ENCODE peak calls at places on chromosomes 16 and 17, in four cellular contexts. L is A549, T is GM23338, K is mammary epithelial cell. I is an unnamed sample.

GRCh38 chr16:2458887-2459646 is 842 bp upstream of the TEDC2 start:
- DNase-seq in L (no peak), T (peak), K (no peak), I (no peak)

GRCh38 chr16:88983771-88984687 is 7.0 kb upstream of the CBFA2T3 start:
- DNase-seq in T (no peak), L (no peak), K (no peak), I (peak)

GRCh38 chr16:27730703-27731220 is 180.8 kb downstream of the KATNIP start:
- DNase-seq in K (no peak), L (no peak), T (no peak), I (no peak)

GRCh38 chr17:32518856-32519768 is 32.3 kb downstream of the CDK5R1 start:
- DNase-seq in L (no peak), K (peak), T (peak), I (peak)

GRCh38 chr17:81519284-81520020 is 6.9 kb upstream of the ACTG1 start:
- DNase-seq in K (peak), T (peak), L (peak), I (peak)

GRCh38 chr17:37110012-37110701 is 161.4 kb downstream of the AATF start:
- DNase-seq in K (no peak), L (no peak), T (no peak), I (no peak)

GRCh38 chr16:12567602-12568001 is 236.1 kb downstream of the CPPED1 start:
- DNase-seq in K (no peak), T (no peak), L (no peak), I (no peak)

GRCh38 chr17:41865596-41865893 is 322 bp upstream of the KLHL11 start:
- DNase-seq in K (no peak), L (no peak), T (no peak), I (no peak)

GRCh38 chr17:56424005-56424404 is 169.5 kb upstream of the NOG start:
- DNase-seq in K (no peak), T (no peak), L (no peak), I (no peak)

GRCh38 chr17:1095093-1095852 is 84.5 kb downstream of the ABR start:
- DNase-seq in L (no peak), T (no peak), K (no peak), I (no peak)

GRCh38 chr17:35559495-35559894 is 1.1 kb downstream of the SLFN14 start:
- DNase-seq in K (no peak), L (no peak), T (no peak), I (no peak)

GRCh38 chr17:29615048-29615385 is 7.7 kb downstream of the CORO6 start:
- DNase-seq in T (peak), K (no peak), L (no peak), I (no peak)
- TF ChIP-seq CTCF in T (no peak), K (peak), L (no peak), I (no peak)

GRCh38 chr16:58578642-58579041 is 51.0 kb downstream of the CNOT1 start:
- DNase-seq in L (no peak), T (no peak), K (no peak), I (no peak)

GRCh38 chr16:58579587-58579986 is 50.0 kb downstream of the CNOT1 start:
- DNase-seq in L (no peak), K (no peak), T (no peak), I (no peak)

DNA sequence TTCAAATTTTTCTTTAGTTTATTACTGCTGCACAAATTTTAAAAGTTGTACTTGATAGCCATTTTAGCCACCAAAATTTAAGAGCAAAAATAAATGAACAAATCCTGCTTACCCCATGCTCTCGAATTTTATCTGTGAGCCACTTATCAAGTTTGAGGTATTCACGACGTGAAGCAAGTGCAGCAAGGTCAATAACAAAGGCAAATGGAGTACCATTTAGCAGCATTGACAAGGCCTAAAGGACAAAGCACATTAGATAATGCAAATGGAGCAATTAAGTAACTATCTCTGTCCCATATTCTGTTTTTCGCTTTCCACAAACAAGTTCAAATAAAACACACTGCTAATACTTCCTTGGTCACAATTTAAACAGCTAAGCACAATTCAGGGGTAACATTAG is 54.7 kb downstream of the CNOT1 start:
- DNase-seq in K (no peak), L (no peak), T (no peak), I (no peak)
- TF ChIP-seq CTCF in K (no peak), L (no peak), T (no peak), I (no peak)

GRCh38 chr16:80467961-80468360 is 72.8 kb upstream of the DYNLRB2 start:
- DNase-seq in T (no peak), L (no peak), K (no peak), I (no peak)

GRCh38 chr16:80462902-80463301 is 77.9 kb upstream of the DYNLRB2 start:
- DNase-seq in L (no peak), K (no peak), T (no peak), I (no peak)

GRCh38 chr16:80463303-80463702 is 77.5 kb upstream of the DYNLRB2 start:
- DNase-seq in T (no peak), K (no peak), L (no peak), I (no peak)

GRCh38 chr16:80463776-80464175 is 77.0 kb upstream of the DYNLRB2 start:
- DNase-seq in L (no peak), K (no peak), T (no peak), I (no peak)

GRCh38 chr16:80466024-80466986 is 74.5 kb upstream of the DYNLRB2 start:
- DNase-seq in K (peak), T (peak), L (peak), I (peak)
- TF ChIP-seq CTCF in K (peak), T (peak), L (peak), I (peak)

GRCh38 chr17:70624208-70624607 is 454.9 kb downstream of the KCNJ2 start:
- DNase-seq in L (no peak), T (no peak), K (no peak), I (no peak)

GRCh38 chr17:70629902-70630301 is 460.6 kb downstream of the KCNJ2 start:
- DNase-seq in L (peak), T (no peak), K (no peak), I (no peak)
- TF ChIP-seq CTCF in L (peak), T (peak), K (peak), I (peak)

DNA sequence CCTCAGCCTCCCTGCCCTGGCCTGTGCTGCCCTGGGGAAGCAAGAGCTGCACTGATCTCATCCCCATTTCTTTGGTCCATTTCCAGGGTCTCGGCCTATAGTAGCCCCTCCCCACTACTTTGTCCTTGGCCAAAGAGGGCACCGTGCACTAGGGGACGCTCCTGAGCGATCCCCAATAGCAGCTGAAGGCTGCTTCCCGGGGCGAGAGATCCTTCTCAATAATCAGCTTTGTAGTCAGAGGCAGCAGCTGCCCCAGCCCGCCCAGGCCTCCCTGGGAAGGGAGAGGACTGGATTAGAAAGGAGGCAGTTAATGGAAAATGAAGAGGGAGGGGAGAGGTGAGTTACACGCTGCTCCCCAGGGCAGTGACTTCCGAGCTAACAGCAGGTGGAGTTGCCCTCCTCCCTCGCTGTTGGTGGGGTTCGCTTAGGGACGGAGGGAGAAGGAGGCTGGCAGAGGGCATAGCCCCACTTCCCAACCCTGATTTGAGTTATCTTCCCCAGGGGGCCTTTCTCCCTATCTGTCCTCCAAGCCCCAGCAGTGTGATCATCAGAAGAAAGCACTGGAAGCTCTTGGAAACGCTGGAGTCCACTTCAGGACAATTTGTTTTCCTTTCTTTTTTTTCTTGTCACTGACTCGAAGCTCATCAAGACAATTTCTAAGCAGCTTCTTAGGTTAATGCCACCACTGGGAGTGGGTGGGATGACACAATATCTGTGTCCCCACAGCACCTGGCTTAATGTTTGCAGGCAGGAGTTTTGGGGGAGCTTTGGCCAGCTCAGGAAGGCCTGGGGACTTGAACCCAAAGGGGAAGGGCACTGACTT is 2.6 kb downstream of the MXRA7 start:
- DNase-seq in L (no peak), K (no peak), T (peak), I (no peak)
- TF ChIP-seq CTCF in L (peak), K (peak), T (peak), I (no peak)